ENCODE peak calls at places on chromosomes 16 and 17, in nine cellular contexts. T is GM23248, A is GM23338, H is OCI-LY7, M is HCT116, U is SK-N-SH, W is PC-3, C is MM.1S, O is neural progenitor cell. P is an unnamed sample.

GRCh38 chr16:13999071-13999894 is 71.8 kb upstream of the MRTFB start:
- DNase-seq in T (no peak), A (no peak), H (peak), M (no peak), U (no peak), W (no peak), C (no peak), O (no peak), P (no peak)

GRCh38 chr16:49112754-49113153 is 168.9 kb downstream of the CBLN1 start:
- DNase-seq in T (no peak), A (no peak), H (no peak), M (no peak), U (peak), W (no peak), C (no peak), O (no peak), P (peak)

GRCh38 chr16:11218324-11218962 is 37.6 kb downstream of the SOCS1 start:
- DNase-seq in T (no peak), A (peak), H (no peak), M (no peak), U (no peak), W (no peak), C (no peak), O (no peak), P (no peak)

GRCh38 chr17:45931677-45932076 is 37.3 kb downstream of the MAPT start:
- DNase-seq in T (no peak), A (no peak), H (no peak), M (no peak), U (no peak), W (no peak), C (no peak), O (no peak), P (no peak)

GRCh38 chr17:19344311-19345066 is 18.0 kb downstream of the B9D1 start:
- DNase-seq in T (no peak), A (no peak), H (no peak), M (no peak), U (no peak), W (no peak), C (no peak), O (no peak), P (no peak)

GRCh38 chr16:74297296-74297665 is 667 bp downstream of the PSMD7 start:
- DNase-seq in T (peak), A (peak), H (peak), M (no peak), U (peak), W (peak), C (peak), O (peak), P (peak)

GRCh38 chr16:72815348-72816318 is 232.3 kb downstream of the ZFHX3 start:
- DNase-seq in T (no peak), A (no peak), H (no peak), M (no peak), U (no peak), W (no peak), C (no peak), O (no peak), P (no peak)

GRCh38 chr16:53530046-53530445 is 27.0 kb upstream of the AKTIP start:
- DNase-seq in T (no peak), A (no peak), H (no peak), M (no peak), U (peak), W (no peak), C (no peak), O (no peak), P (no peak)

GRCh38 chr16:51391798-51392511 is 240.9 kb upstream of the SALL1 start:
- DNase-seq in T (no peak), A (peak), H (no peak), M (no peak), U (no peak), W (no peak), C (no peak), O (peak), P (no peak)

GRCh38 chr17:80361495-80362220 is 53.3 kb upstream of the ENDOV start:
- DNase-seq in T (peak), A (peak), H (peak), M (no peak), U (peak), W (peak), C (no peak), O (peak), P (no peak)

GRCh38 chr16:70695351-70696070 is 9.7 kb upstream of the MTSS2 start:
- DNase-seq in T (no peak), A (peak), H (peak), M (no peak), U (peak), W (peak), C (no peak), O (peak), P (no peak)

GRCh38 chr16:4475880-4476790 is at the start of gene HMOX2:
- DNase-seq in T (peak), A (peak), H (peak), M (peak), U (peak), W (peak), C (peak), O (peak), P (peak)

GRCh38 chr17:29143894-29144293 is 36.3 kb downstream of the MYO18A start:
- DNase-seq in T (peak), A (peak), H (peak), M (no peak), U (peak), W (peak), C (peak), O (peak), P (no peak)

GRCh38 chr17:70552230-70552981 is 383.1 kb downstream of the KCNJ2 start:
- DNase-seq in T (peak), A (peak), H (peak), M (peak), U (peak), W (peak), C (peak), O (peak), P (peak)

GRCh38 chr17:45341389-45342158 is 24.8 kb upstream of the MAP3K14 start:
- DNase-seq in T (peak), A (peak), H (no peak), M (peak), U (peak), W (peak), C (no peak), O (peak), P (peak)

GRCh38 chr16:24851700-24852099 is 5.9 kb downstream of the SLC5A11 start:
- DNase-seq in T (peak), A (no peak), H (no peak), M (no peak), U (no peak), W (peak), C (no peak), O (no peak), P (no peak)

GRCh38 chr16:68658258-68658973 is 13.3 kb downstream of the CDH3 start:
- DNase-seq in T (peak), A (no peak), H (no peak), M (peak), U (no peak), W (peak), C (no peak), O (peak), P (peak)

GRCh38 chr16:82192665-82193064 is 22.6 kb upstream of the MPHOSPH6 start:
- DNase-seq in T (peak), A (no peak), H (peak), M (no peak), U (no peak), W (peak), C (no peak), O (no peak), P (no peak)

GRCh38 chr16:84425696-84426095 is 57.4 kb downstream of the ATP2C2 start:
- DNase-seq in T (no peak), A (no peak), H (no peak), M (no peak), U (no peak), W (no peak), C (no peak), O (no peak), P (no peak)

GRCh38 chr16:54504372-54504771 is 217.8 kb upstream of the IRX3 start:
- DNase-seq in T (no peak), A (peak), H (no peak), M (no peak), U (no peak), W (no peak), C (no peak), O (no peak), P (no peak)

GRCh38 chr17:520447-521167 is 168.0 kb upstream of the RPH3AL start:
- DNase-seq in T (no peak), A (peak), H (no peak), M (no peak), U (peak), W (no peak), C (no peak), O (no peak), P (no peak)
- TF ChIP-seq EZH2phosphoT487 in T (no peak), A (no peak), H (no peak), M (no peak), U (no peak), W (no peak), C (no peak), O (no peak), P (no peak)

GRCh38 chr16:65661451-65661850 is 539.6 kb upstream of the CDH11 start:
- DNase-seq in T (no peak), A (no peak), H (no peak), M (no peak), U (no peak), W (no peak), C (no peak), O (no peak), P (no peak)

GRCh38 chr16:65663774-65664173 is 541.9 kb upstream of the CDH11 start:
- DNase-seq in T (no peak), A (no peak), H (no peak), M (no peak), U (no peak), W (peak), C (no peak), O (no peak), P (no peak)

GRCh38 chr16:65662236-65662635 is 540.4 kb upstream of the CDH11 start:
- DNase-seq in T (no peak), A (no peak), H (no peak), M (no peak), U (peak), W (no peak), C (no peak), O (no peak), P (no peak)

GRCh38 chr16:65666132-65666869 is 544.4 kb upstream of the CDH11 start:
- DNase-seq in T (no peak), A (peak), H (no peak), M (no peak), U (no peak), W (peak), C (no peak), O (peak), P (peak)

DNA sequence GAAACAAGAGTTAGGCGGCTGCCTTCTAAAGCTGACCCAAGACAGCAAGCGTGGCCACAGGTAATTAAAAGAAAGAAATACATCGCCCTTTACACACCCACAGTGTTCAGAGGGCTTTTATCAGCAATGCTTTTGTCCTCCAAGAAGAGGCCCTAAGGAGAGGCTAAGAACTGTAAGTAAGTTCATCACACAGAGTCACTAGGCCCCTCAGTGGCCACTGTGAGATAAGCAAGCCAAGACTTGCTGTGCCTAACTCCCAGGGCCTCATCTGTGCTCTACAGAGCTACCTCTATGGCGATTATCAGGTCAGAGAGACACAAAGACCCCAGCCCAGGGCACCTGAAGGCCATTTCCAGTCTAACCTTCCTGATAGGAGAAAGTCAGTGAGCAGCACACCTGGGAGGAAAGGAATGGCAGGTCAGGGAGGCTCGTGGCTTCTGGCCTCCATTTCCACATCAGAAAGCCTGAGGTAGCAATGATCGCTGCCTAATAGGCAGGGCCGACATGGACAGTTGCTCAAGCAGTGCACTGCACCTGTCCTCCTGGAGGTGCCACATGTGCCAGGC is 545.2 kb upstream of the CDH11 start:
- DNase-seq in T (peak), A (peak), H (peak), M (no peak), U (no peak), W (peak), C (no peak), O (peak), P (peak)
- H3K4me2 ChIP-seq in T (no peak), A (no peak), H (no peak), M (no peak), U (no peak), W (no peak), C (no peak), O (peak), P (peak)

DNA sequence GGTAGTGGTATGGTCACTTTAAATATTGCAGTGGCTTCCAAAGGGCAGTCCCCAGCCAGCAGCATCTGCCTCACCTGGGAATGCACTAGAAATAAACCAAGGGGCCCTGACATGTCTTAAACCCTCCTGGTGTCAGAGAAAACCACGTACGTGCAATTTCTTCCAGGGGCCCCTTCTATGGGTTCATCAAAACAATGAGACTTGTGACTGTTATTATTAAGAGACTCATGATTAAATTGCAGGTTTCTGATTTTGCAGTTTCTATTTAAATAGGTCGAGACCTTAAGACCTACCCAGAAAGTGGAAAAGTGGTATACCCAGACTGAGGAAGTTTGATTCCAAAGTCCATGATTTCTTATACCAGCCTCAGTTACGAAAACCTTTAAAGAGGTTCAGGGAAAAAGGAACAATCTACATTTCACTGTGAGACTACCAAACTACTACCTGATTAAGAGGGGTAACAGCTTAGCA is 746 bp upstream of the POLG2 start:
- DNase-seq in T (no peak), A (no peak), H (no peak), M (no peak), U (no peak), W (no peak), C (no peak), O (no peak), P (no peak)
- TF ChIP-seq EZH2phosphoT487 in T (no peak), A (no peak), H (no peak), M (no peak), U (no peak), W (no peak), C (no peak), O (no peak), P (no peak)

GRCh38 chr17:38453951-38454421 is 25.7 kb downstream of the ARHGAP23 start:
- DNase-seq in T (peak), A (no peak), H (no peak), M (no peak), U (peak), W (peak), C (no peak), O (peak), P (peak)

GRCh38 chr17:38455288-38455915 is 27.1 kb downstream of the ARHGAP23 start:
- DNase-seq in T (no peak), A (peak), H (no peak), M (no peak), U (peak), W (no peak), C (no peak), O (peak), P (no peak)

GRCh38 chr17:38454528-38454927 is 26.3 kb downstream of the ARHGAP23 start:
- DNase-seq in T (peak), A (no peak), H (no peak), M (peak), U (peak), W (peak), C (no peak), O (no peak), P (peak)

GRCh38 chr17:38457577-38458371 is 29.5 kb downstream of the ARHGAP23 start:
- DNase-seq in T (no peak), A (no peak), H (no peak), M (no peak), U (no peak), W (no peak), C (no peak), O (no peak), P (no peak)

GRCh38 chr17:38456031-38456815 is 28.0 kb downstream of the ARHGAP23 start:
- DNase-seq in T (no peak), A (no peak), H (no peak), M (no peak), U (no peak), W (no peak), C (no peak), O (peak), P (no peak)
- H3K4me2 ChIP-seq in T (peak), A (peak), H (no peak), M (peak), U (peak), W (no peak), C (no peak), O (peak), P (peak)

DNA sequence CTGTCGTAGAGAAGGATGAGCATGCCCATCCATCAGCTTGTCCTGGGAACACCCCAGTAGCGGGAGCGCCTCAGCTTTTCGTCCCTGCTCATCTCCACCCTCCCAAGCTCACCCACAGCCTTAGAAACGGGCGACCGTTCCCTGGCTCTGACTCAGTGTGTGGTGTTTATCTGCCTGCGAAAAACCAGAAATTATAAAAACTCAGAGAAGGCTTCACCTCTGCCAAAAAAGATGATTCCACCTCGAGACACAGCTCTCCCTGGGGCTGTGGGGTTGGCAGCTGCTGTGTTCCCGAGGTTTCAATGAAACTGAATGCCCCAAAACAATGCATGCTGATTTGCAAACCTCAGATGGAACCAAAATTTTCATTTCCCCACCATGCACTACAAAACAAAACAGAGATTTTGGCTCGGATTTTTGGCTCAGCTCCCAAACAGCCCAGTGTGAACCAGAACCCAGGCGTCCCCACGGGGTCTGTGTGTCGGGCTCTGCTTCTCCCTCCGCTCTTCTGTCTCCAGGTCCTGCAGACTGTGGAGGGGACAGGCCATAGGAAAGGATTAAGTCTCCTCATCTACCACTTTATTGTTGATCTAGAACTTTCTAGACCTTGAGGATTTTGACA is 62.4 kb upstream of the MED9 start:
- DNase-seq in T (peak), A (no peak), H (no peak), M (no peak), U (no peak), W (peak), C (no peak), O (no peak), P (no peak)
- TF ChIP-seq EZH2phosphoT487 in T (no peak), A (no peak), H (no peak), M (no peak), U (no peak), W (no peak), C (no peak), O (no peak), P (no peak)

GRCh38 chr17:40828454-40829039 is 6.1 kb upstream of the KRT10 start:
- DNase-seq in T (no peak), A (no peak), H (no peak), M (no peak), U (no peak), W (no peak), C (no peak), O (no peak), P (no peak)
- H3K4me2 ChIP-seq in T (no peak), A (no peak), H (no peak), M (peak), U (no peak), W (no peak), C (no peak), O (no peak), P (no peak)

GRCh38 chr16:57538235-57538711 is 1.9 kb upstream of the CCDC102A start:
- DNase-seq in T (no peak), A (no peak), H (no peak), M (no peak), U (no peak), W (no peak), C (no peak), O (no peak), P (no peak)

GRCh38 chr16:57540387-57540786 is 2.1 kb upstream of the ADGRG5 start:
- DNase-seq in T (no peak), A (no peak), H (no peak), M (no peak), U (no peak), W (no peak), C (no peak), O (no peak), P (no peak)

GRCh38 chr16:57539072-57539796 is 2.9 kb upstream of the CCDC102A start:
- DNase-seq in T (no peak), A (no peak), H (peak), M (no peak), U (no peak), W (no peak), C (peak), O (no peak), P (no peak)

GRCh38 chr16:57541754-57542435 is 548 bp upstream of the ADGRG5 start:
- DNase-seq in T (no peak), A (no peak), H (no peak), M (no peak), U (no peak), W (no peak), C (no peak), O (no peak), P (no peak)

DNA sequence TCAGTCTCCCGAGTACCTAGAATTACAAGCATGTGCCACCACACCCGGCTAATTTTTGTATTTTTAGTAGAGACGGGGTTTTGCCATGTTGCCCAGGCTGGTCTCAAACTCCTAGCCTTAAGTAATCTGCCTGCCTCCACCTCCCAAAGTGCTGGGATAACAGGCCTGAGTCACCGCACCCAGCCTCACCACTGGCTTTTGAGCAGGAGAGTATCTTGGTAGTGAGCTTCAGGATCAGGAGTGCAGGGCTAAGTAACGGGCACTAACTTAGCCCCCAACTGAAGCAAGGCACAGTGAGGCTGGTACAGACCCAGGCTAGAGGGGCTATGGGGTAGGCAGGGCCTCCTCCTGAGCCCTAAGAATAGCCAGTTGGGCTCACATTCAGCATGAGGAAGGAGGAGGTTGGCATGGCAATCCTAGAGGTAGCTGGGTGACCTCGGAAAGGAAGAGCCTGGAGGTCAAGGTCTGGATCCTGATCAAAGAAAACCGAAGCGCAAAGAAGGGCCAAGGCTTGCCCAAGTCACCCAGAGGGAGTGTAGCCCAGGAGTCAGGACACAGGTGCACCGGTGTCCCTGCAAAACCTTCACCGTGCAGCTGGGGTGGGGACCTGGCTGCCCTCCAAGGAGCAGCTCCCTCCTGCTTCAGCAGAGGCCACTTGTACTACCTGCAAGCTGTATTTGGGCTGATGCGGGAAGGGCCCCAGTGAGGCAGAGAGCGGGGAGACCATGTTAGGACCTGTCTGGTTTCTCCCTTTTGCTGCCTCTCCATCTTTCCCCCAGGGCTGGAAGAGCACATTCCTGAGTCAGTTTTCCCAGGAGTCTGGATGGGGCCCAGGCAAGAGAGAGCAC is 1.3 kb upstream of the ADGRG5 start:
- DNase-seq in T (no peak), A (no peak), H (no peak), M (no peak), U (peak), W (no peak), C (no peak), O (no peak), P (no peak)
- TF ChIP-seq EZH2phosphoT487 in T (no peak), A (no peak), H (no peak), M (no peak), U (no peak), W (no peak), C (no peak), O (no peak), P (no peak)

GRCh38 chr16:1485847-1486496 is 2.8 kb downstream of the PTX4 start:
- DNase-seq in T (no peak), A (no peak), H (no peak), M (no peak), U (no peak), W (no peak), C (no peak), O (no peak), P (no peak)
- H3K4me2 ChIP-seq in T (no peak), A (no peak), H (no peak), M (no peak), U (no peak), W (no peak), C (no peak), O (no peak), P (no peak)

P was measured in hepatocyte.